ENCODE peak calls at places on chromosomes 6 and 20, in six cellular contexts. A is tibial artery, P is stomach, V is PC-3, W is lower lobe of right lung, Q is mammary epithelial cell. N is an unnamed sample. For H3K4me1, the result is how much of the 10 kb centered on the place peaks cover.

GRCh38 chr20:24444531-24445190 is 24.8 kb upstream of the SYNDIG1 start:
- DNase-seq in A (no peak), P (no peak), V (no peak), W (no peak), Q (no peak), N (no peak)

GRCh38 chr6:129866688-129867087 is 5.6 kb upstream of the TMEM244 start:
- DNase-seq in A (no peak), P (no peak), V (no peak), W (no peak), Q (no peak), N (no peak)

GRCh38 chr20:36941403-36941835 is 10.1 kb downstream of the SAMHD1 start:
- DNase-seq in A (no peak), P (no peak), V (peak), W (no peak), Q (no peak), N (no peak)

GRCh38 chr6:145373826-145374225 is 361.5 kb downstream of the EPM2A start:
- DNase-seq in A (no peak), P (no peak), V (no peak), W (no peak), Q (no peak), N (no peak)

GRCh38 chr20:33862709-33863403 is 51.7 kb downstream of the CHMP4B start:
- DNase-seq in A (peak), P (peak), V (peak), W (peak), Q (no peak), N (no peak)

GRCh38 chr6:11616200-11616611 is 78.7 kb downstream of the TMEM170B start:
- DNase-seq in A (no peak), P (no peak), V (no peak), W (no peak), Q (no peak), N (no peak)

GRCh38 chr20:25341716-25342680 is 48.6 kb downstream of the ABHD12 start:
- DNase-seq in A (no peak), P (no peak), V (peak), W (no peak), Q (peak), N (no peak)

GRCh38 chr6:4743026-4743425 is 33.2 kb upstream of the CDYL start:
- DNase-seq in A (no peak), P (no peak), V (no peak), W (no peak), Q (no peak), N (no peak)

GRCh38 chr20:2759603-2760360 is 40.6 kb downstream of the CPXM1 start:
- DNase-seq in A (no peak), P (no peak), V (no peak), W (no peak), Q (no peak), N (peak)

GRCh38 chr20:35312348-35312747 is 20.1 kb upstream of the FAM83C start:
- DNase-seq in A (no peak), P (no peak), V (peak), W (no peak), Q (peak), N (no peak)

GRCh38 chr6:68427630-68428029 is 207.5 kb upstream of the ADGRB3 start:
- DNase-seq in A (no peak), P (no peak), V (peak), W (no peak), Q (no peak), N (no peak)

GRCh38 chr6:43774776-43775583 is 5.0 kb downstream of the VEGFA start:
- DNase-seq in A (peak), P (peak), V (peak), W (peak), Q (peak), N (peak)

GRCh38 chr6:141548969-141549368 is 583.8 kb upstream of the GJE1 start:
- DNase-seq in A (no peak), P (no peak), V (peak), W (no peak), Q (peak), N (no peak)

GRCh38 chr6:56547687-56548086 is 95.0 kb downstream of the DST start:
- DNase-seq in A (no peak), P (no peak), V (no peak), W (no peak), Q (no peak), N (no peak)

GRCh38 chr6:166751051-166751595 is 124.1 kb upstream of the RPS6KA2 start:
- DNase-seq in A (no peak), P (no peak), V (no peak), W (no peak), Q (no peak), N (no peak)

GRCh38 chr6:25232478-25232877 is 46.7 kb upstream of the CARMIL1 start:
- DNase-seq in A (no peak), P (no peak), V (no peak), W (no peak), Q (no peak), N (no peak)

GRCh38 chr20:5222919-5223634 is 93.7 kb downstream of the PROKR2 start:
- DNase-seq in A (no peak), P (peak), V (peak), W (peak), Q (peak), N (no peak)

GRCh38 chr20:5844063-5844681 is 94.0 kb downstream of the SHLD1 start:
- DNase-seq in A (no peak), P (no peak), V (peak), W (no peak), Q (peak), N (no peak)

GRCh38 chr6:45590751-45591184 is 213.0 kb upstream of the SUPT3H start:
- DNase-seq in A (no peak), P (no peak), V (peak), W (no peak), Q (no peak), N (no peak)

GRCh38 chr20:48831702-48832422 is 4.1 kb upstream of the PREX1 start:
- DNase-seq in A (peak), P (peak), V (peak), W (no peak), Q (peak), N (no peak)

DNA sequence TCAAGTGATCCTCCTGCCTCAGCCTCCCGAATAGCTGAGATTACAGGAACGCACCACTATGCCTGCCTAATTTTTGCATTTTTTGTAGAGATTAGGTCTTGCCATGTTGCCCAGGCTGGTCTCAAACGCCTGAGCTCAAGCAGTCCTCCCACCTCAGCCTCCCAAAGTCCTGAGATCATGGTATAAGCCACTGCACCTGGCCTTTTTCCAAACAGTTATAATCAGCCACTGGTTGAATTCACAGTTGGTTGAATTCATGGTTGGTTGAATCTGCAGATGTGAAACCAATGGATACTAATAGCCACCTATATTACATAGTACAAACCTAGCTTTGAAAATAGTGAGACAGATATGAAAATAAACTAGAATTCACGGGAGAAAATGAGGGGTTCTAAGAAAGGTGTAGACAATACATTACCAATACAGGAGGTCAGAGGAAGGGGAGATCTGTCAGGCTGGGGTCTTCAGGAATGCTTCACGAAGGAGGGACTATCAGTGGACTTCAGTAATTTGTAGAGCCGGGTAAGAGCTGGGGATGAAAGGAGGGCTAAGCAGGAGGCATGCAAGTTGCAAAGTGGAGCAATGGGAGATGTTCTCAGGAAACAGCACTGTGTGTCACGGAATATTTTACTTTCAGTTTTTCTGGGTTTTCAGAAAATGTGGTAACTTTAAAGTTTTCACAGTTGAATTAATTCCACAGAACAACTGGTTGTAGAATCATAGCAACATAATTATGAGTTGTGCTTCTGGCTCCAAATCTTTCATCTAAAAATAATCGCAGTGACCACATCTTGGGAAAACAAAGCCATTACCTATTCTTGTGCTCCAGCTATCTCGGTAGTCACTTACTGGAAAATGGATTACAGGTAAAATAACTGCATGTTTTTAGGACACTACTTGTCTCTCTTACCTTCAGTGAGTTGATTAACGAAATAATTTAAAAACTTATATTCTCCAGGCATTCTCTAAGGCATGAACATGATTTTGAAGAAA is 12.9 kb upstream of the CEP85L start:
- DNase-seq in A (no peak), P (no peak), V (no peak), W (no peak), Q (no peak), N (no peak)
- H3K4me3 ChIP-seq in A (no peak), P (peak), V (no peak), W (peak), Q (peak), N (peak)

GRCh38 chr6:63789699-63790098 is 154.1 kb downstream of the PHF3 start:
- DNase-seq in A (no peak), P (no peak), V (no peak), W (no peak), Q (no peak), N (no peak)

GRCh38 chr6:63787021-63787420 is 151.4 kb downstream of the PHF3 start:
- DNase-seq in A (no peak), P (no peak), V (no peak), W (no peak), Q (no peak), N (no peak)

GRCh38 chr6:63788569-63788968 is 153.0 kb downstream of the PHF3 start:
- DNase-seq in A (no peak), P (no peak), V (no peak), W (no peak), Q (no peak), N (no peak)

GRCh38 chr6:63792846-63793245 is 157.2 kb downstream of the PHF3 start:
- DNase-seq in A (no peak), P (no peak), V (no peak), W (no peak), Q (no peak), N (no peak)

DNA sequence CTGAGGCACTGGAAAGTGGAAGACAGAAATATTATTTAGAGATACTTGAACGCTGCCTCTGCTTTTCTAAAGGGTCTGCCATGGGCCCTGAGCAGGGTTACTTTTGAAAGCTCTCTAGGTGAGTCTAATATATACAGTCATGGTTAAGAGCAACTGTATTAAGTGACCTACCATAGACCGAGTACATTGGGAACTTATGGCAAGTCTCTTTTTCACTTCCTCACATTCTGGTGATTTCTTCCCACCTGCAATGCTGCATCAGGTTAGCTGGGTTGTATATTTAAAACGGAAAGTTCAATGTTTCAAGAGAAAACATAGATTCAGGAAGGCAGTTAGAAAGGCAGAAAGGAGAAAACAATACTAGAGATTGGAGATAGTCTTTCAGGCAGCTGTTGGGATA is 154.7 kb downstream of the PHF3 start:
- DNase-seq in A (no peak), P (no peak), V (no peak), W (no peak), Q (no peak), N (no peak)
- H3K4me1 ChIP-seq in A (under half), P (under half), V (under half), W (under half), Q (under half), N (under half)

GRCh38 chr6:106056738-106057390 is 29.3 kb upstream of the PRDM1 start:
- DNase-seq in A (no peak), P (peak), V (peak), W (no peak), Q (no peak), N (no peak)
- H3K4me3 ChIP-seq in A (no peak), P (no peak), V (no peak), W (no peak), Q (no peak), N (no peak)

GRCh38 chr6:163731215-163732013 is 316.9 kb downstream of the QKI start:
- DNase-seq in A (peak), P (no peak), V (no peak), W (no peak), Q (no peak), N (no peak)

GRCh38 chr6:163726037-163726695 is 311.6 kb downstream of the QKI start:
- DNase-seq in A (peak), P (no peak), V (no peak), W (no peak), Q (no peak), N (no peak)

GRCh38 chr6:163728442-163729126 is 314.1 kb downstream of the QKI start:
- DNase-seq in A (peak), P (no peak), V (no peak), W (no peak), Q (no peak), N (peak)

GRCh38 chr6:163730496-163731210 is 316.1 kb downstream of the QKI start:
- DNase-seq in A (peak), P (no peak), V (no peak), W (no peak), Q (no peak), N (peak)

GRCh38 chr6:163729127-163729872 is 314.8 kb downstream of the QKI start:
- DNase-seq in A (peak), P (no peak), V (no peak), W (no peak), Q (no peak), N (peak)
- H3K4me1 ChIP-seq in A (under half), P (under half), V (under half), W (under half), Q (under half), N (under half)

GRCh38 chr6:71168233-71168765 is 120.3 kb upstream of the OGFRL1 start:
- DNase-seq in A (no peak), P (no peak), V (no peak), W (no peak), Q (no peak), N (no peak)
- H3K4me3 ChIP-seq in A (no peak), P (no peak), V (no peak), W (no peak), Q (no peak), N (no peak)

GRCh38 chr6:158642097-158642601 is 2.4 kb downstream of the DYNLT1 start:
- DNase-seq in A (peak), P (peak), V (peak), W (no peak), Q (peak), N (no peak)
- H3K4me1 ChIP-seq in A (under half), P (half or more), V (under half), W (under half), Q (under half), N (under half)